ENCODE peak calls at places on chromosomes 16 and 17, in ten cellular contexts. I is esophagus squamous epithelium; H is kidney; Z is Peyer's patch; L is left lung; T is left ventricle myocardium inferior; E is hepatocyte; V is right cardiac atrium; A is naive thymus-derived CD4-positive, alpha-beta T cell; F is PC-3. J is an unnamed sample.
A peak's percentile ranks its signal among the peaks of the same experiment; 100 is the strongest.

GRCh38 chr17:5078106-5079028 is at the start of gene ZFP3:
- DNase-seq in I (peak; percentile 51), H (peak; percentile 94), Z (peak; percentile 94), L (peak; percentile 87), T (peak; percentile 87), E (peak; percentile 19), V (peak; percentile 95), A (peak; percentile 65), F (peak; percentile 52), J (peak; percentile 95)

GRCh38 chr17:61474235-61474927 is 22.2 kb downstream of the TBX4 start:
- DNase-seq in I (no peak), H (no peak), Z (no peak), L (peak; percentile 9), T (no peak), E (no peak), V (no peak), A (no peak), F (peak; percentile 85), J (no peak)

GRCh38 chr17:11925271-11926021 is 71.8 kb downstream of the ZNF18 start:
- DNase-seq in I (no peak), H (no peak), Z (no peak), L (no peak), T (peak; percentile 22), E (no peak), V (peak; percentile 70), A (no peak), F (no peak), J (no peak)

GRCh38 chr17:80260791-80261158 is at the start of gene RNF213:
- DNase-seq in I (no peak), H (peak; percentile 87), Z (peak; percentile 83), L (peak; percentile 61), T (peak; percentile 62), E (peak; percentile 79), V (peak; percentile 84), A (peak; percentile 61), F (peak; percentile 39), J (peak; percentile 77)

GRCh38 chr17:17559164-17559563 is 32.3 kb downstream of the PEMT start:
- DNase-seq in I (no peak), H (no peak), Z (no peak), L (no peak), T (no peak), E (no peak), V (no peak), A (no peak), F (no peak), J (no peak)

GRCh38 chr17:882827-883585 is 96.6 kb downstream of the NXN start:
- DNase-seq in I (no peak), H (peak; percentile 87), Z (peak; percentile 52), L (no peak), T (peak; percentile 78), E (peak; percentile 67), V (peak; percentile 89), A (no peak), F (no peak), J (peak; percentile 64)

GRCh38 chr17:47941998-47942490 is 673 bp downstream of the PNPO start:
- DNase-seq in I (no peak), H (no peak), Z (peak; percentile 56), L (no peak), T (no peak), E (no peak), V (no peak), A (no peak), F (no peak), J (no peak)

GRCh38 chr16:19833176-19833575 is 51.5 kb downstream of the GPRC5B start:
- DNase-seq in I (no peak), H (no peak), Z (no peak), L (no peak), T (no peak), E (no peak), V (no peak), A (no peak), F (no peak), J (no peak)

GRCh38 chr16:70804153-70804728 is 3.3 kb upstream of the VAC14 start:
- DNase-seq in I (no peak), H (no peak), Z (no peak), L (no peak), T (no peak), E (no peak), V (no peak), A (no peak), F (peak; percentile 5), J (no peak)

GRCh38 chr16:4315185-4316102 is at the start of gene GLIS2:
- DNase-seq in I (no peak), H (peak; percentile 94), Z (peak; percentile 74), L (peak; percentile 74), T (peak; percentile 84), E (peak; percentile 95), V (peak; percentile 92), A (no peak), F (peak; percentile 57), J (peak; percentile 75)

GRCh38 chr17:15981646-15982580 is 17.6 kb downstream of the ZSWIM7 start:
- DNase-seq in I (no peak), H (no peak), Z (no peak), L (no peak), T (no peak), E (no peak), V (no peak), A (no peak), F (peak; percentile 33), J (no peak)

GRCh38 chr17:81309859-81310839 is 15.0 kb upstream of the SLC38A10 start:
- DNase-seq in I (no peak), H (no peak), Z (no peak), L (no peak), T (no peak), E (no peak), V (peak; percentile 59), A (no peak), F (no peak), J (no peak)

GRCh38 chr16:62041401-62041800 is 5.2 kb upstream of the CDH8 start:
- DNase-seq in I (no peak), H (no peak), Z (no peak), L (no peak), T (no peak), E (peak; percentile 69), V (no peak), A (no peak), F (peak; percentile 68), J (no peak)

GRCh38 chr17:77161953-77162352 is 21.2 kb downstream of the SEC14L1 start:
- DNase-seq in I (no peak), H (no peak), Z (no peak), L (no peak), T (no peak), E (no peak), V (peak; percentile 65), A (no peak), F (no peak), J (no peak)
- H3K4me1 ChIP-seq in I (peaks cover 34% of the 10 kb centered on the region), H (peaks cover 33% of the 10 kb centered on the region), Z (no peaks in the 10 kb centered on the region), L (peaks cover 32% of the 10 kb centered on the region), T (peaks cover 89% of the 10 kb centered on the region), E (peaks cover 44% of the 10 kb centered on the region), V (peaks cover 12% of the 10 kb centered on the region), A (no peaks in the 10 kb centered on the region), F (peaks cover 6% of the 10 kb centered on the region), J (peaks cover 88% of the 10 kb centered on the region)

DNA sequence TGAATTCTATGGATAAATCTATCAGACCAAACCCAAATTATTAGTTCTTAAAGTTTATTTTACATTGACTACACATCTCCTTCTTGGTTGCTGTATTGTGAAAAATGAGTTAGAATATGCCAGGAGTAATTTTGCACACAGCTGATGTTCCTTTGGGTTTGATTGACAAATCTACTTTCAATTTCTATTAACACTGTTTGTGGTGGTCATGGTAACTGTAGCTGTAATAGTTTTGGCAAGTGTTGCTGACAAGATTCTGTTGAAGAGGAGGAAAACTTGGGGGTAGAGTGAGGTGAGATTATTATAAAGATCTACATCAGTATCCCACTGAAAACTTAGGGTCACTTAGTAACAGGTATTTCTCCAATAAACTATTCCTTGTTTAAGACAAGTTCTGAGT is 30.3 kb downstream of the MRTFB start:
- DNase-seq in I (no peak), H (no peak), Z (no peak), L (no peak), T (no peak), E (no peak), V (no peak), A (no peak), F (no peak), J (no peak)
- H3K4me1 ChIP-seq in I (peaks cover 59% of the 10 kb centered on the region), H (peaks cover 21% of the 10 kb centered on the region), Z (no peaks in the 10 kb centered on the region), L (peaks cover 25% of the 10 kb centered on the region), T (peaks cover 74% of the 10 kb centered on the region), E (peaks cover 27% of the 10 kb centered on the region), V (peaks cover 8% of the 10 kb centered on the region), A (no peaks in the 10 kb centered on the region), F (peaks cover 30% of the 10 kb centered on the region), J (peaks cover 67% of the 10 kb centered on the region)

GRCh38 chr16:66871840-66872239 is 8.5 kb upstream of the PDP2 start:
- DNase-seq in I (no peak), H (peak; percentile 45), Z (peak; percentile 86), L (no peak), T (no peak), E (peak; percentile 27), V (peak; percentile 7), A (no peak), F (no peak), J (no peak)

GRCh38 chr16:66872524-66872923 is 7.8 kb upstream of the PDP2 start:
- DNase-seq in I (no peak), H (no peak), Z (no peak), L (no peak), T (no peak), E (no peak), V (no peak), A (no peak), F (no peak), J (no peak)

GRCh38 chr16:66873685-66874055 is 6.6 kb upstream of the PDP2 start:
- DNase-seq in I (no peak), H (peak; percentile 22), Z (no peak), L (no peak), T (no peak), E (no peak), V (peak; percentile 15), A (no peak), F (no peak), J (no peak)

GRCh38 chr16:66872927-66873684 is 7.2 kb upstream of the PDP2 start:
- DNase-seq in I (peak; percentile 57), H (peak; percentile 96), Z (peak; percentile 96), L (peak; percentile 96), T (peak; percentile 92), E (peak; percentile 94), V (peak; percentile 96), A (peak; percentile 72), F (peak; percentile 98), J (peak; percentile 94)

GRCh38 chr16:66874079-66874775 is 6.1 kb upstream of the PDP2 start:
- DNase-seq in I (no peak), H (peak; percentile 29), Z (no peak), L (no peak), T (no peak), E (no peak), V (peak; percentile 33), A (no peak), F (peak; percentile 8), J (no peak)
- H3K4me1 ChIP-seq in I (peaks cover 9% of the 10 kb centered on the region), H (peaks cover 11% of the 10 kb centered on the region), Z (no peaks in the 10 kb centered on the region), L (peaks cover 9% of the 10 kb centered on the region), T (peaks cover 11% of the 10 kb centered on the region), E (peaks cover 3% of the 10 kb centered on the region), V (no peaks in the 10 kb centered on the region), A (peaks cover 6% of the 10 kb centered on the region), F (peaks cover 9% of the 10 kb centered on the region), J (peaks cover 4% of the 10 kb centered on the region)

GRCh38 chr16:2013527-2013926 is 3.9 kb upstream of the ZNF598 start:
- DNase-seq in I (no peak), H (no peak), Z (no peak), L (no peak), T (no peak), E (no peak), V (no peak), A (no peak), F (no peak), J (peak; percentile 42)
- H3K4me1 ChIP-seq in I (peaks cover 17% of the 10 kb centered on the region), H (peaks cover 11% of the 10 kb centered on the region), Z (no peaks in the 10 kb centered on the region), L (peaks cover 12% of the 10 kb centered on the region), T (peaks cover 20% of the 10 kb centered on the region), E (peaks cover 19% of the 10 kb centered on the region), V (peaks cover 6% of the 10 kb centered on the region), A (peaks cover 14% of the 10 kb centered on the region), F (peaks cover 22% of the 10 kb centered on the region), J (peaks cover 10% of the 10 kb centered on the region)